ENCODE peak calls at places on chromosomes 3 and 15, in five cellular contexts. One of them, this sample, is unnamed.

GRCh38 chr3:182621435-182622240 is 171.7 kb upstream of the ATP11B start:
- DNase-seq in mammary epithelial cell: no peak
- DNase-seq in endothelial cell: no peak
- DNase-seq in anterior cingulate cortex: no peak
- DNase-seq in progenitor cell of endocrine pancreas: no peak
- DNase-seq in this sample: no peak

GRCh38 chr3:36972163-36972562 is 20.8 kb downstream of the EPM2AIP1 start:
- DNase-seq in endothelial cell: no peak
- DNase-seq in anterior cingulate cortex: no peak
- DNase-seq in progenitor cell of endocrine pancreas: no peak
- DNase-seq in mammary epithelial cell: no peak
- DNase-seq in this sample: no peak

GRCh38 chr3:168117059-168117458 is 21.3 kb upstream of the GOLIM4 start:
- DNase-seq in mammary epithelial cell: peak; percentile 79
- DNase-seq in anterior cingulate cortex: no peak
- DNase-seq in endothelial cell: no peak
- DNase-seq in progenitor cell of endocrine pancreas: no peak
- DNase-seq in this sample: no peak

GRCh38 chr15:23397779-23398178 is 43.2 kb downstream of the GOLGA8S start:
- DNase-seq in anterior cingulate cortex: no peak
- DNase-seq in mammary epithelial cell: no peak
- DNase-seq in endothelial cell: no peak
- DNase-seq in progenitor cell of endocrine pancreas: no peak
- DNase-seq in this sample: no peak

GRCh38 chr3:170270282-170270891 is 48.2 kb downstream of the PRKCI start:
- DNase-seq in progenitor cell of endocrine pancreas: no peak
- DNase-seq in anterior cingulate cortex: no peak
- DNase-seq in mammary epithelial cell: no peak
- DNase-seq in endothelial cell: no peak
- DNase-seq in this sample: no peak

GRCh38 chr3:177595789-177596188 is 398.5 kb upstream of the TBL1XR1 start:
- DNase-seq in endothelial cell: no peak
- DNase-seq in progenitor cell of endocrine pancreas: no peak
- DNase-seq in mammary epithelial cell: peak; percentile 80
- DNase-seq in anterior cingulate cortex: no peak
- DNase-seq in this sample: no peak

GRCh38 chr3:167493240-167493639 is 19.4 kb upstream of the SERPINI2 start:
- DNase-seq in anterior cingulate cortex: no peak
- DNase-seq in progenitor cell of endocrine pancreas: no peak
- DNase-seq in mammary epithelial cell: peak; percentile 2
- DNase-seq in endothelial cell: peak; percentile 31
- DNase-seq in this sample: no peak

GRCh38 chr3:4824948-4825325 is 154.3 kb upstream of the BHLHE40 start:
- DNase-seq in progenitor cell of endocrine pancreas: no peak
- DNase-seq in anterior cingulate cortex: no peak
- DNase-seq in mammary epithelial cell: peak; percentile 80
- DNase-seq in endothelial cell: no peak
- DNase-seq in this sample: peak; percentile 20

GRCh38 chr15:75195122-75195765 is 6.4 kb upstream of the C15orf39 start:
- DNase-seq in endothelial cell: peak; percentile 28
- DNase-seq in mammary epithelial cell: no peak
- DNase-seq in progenitor cell of endocrine pancreas: peak; percentile 49
- DNase-seq in anterior cingulate cortex: peak; percentile 52
- DNase-seq in this sample: no peak

GRCh38 chr15:40902605-40903561 is 8.6 kb downstream of the VPS18 start:
- DNase-seq in endothelial cell: no peak
- DNase-seq in mammary epithelial cell: peak; percentile 33
- DNase-seq in progenitor cell of endocrine pancreas: no peak
- DNase-seq in anterior cingulate cortex: peak; percentile 12
- DNase-seq in this sample: no peak

GRCh38 chr3:12782172-12782815 is 14.2 kb upstream of the CAND2 start:
- DNase-seq in progenitor cell of endocrine pancreas: no peak
- DNase-seq in mammary epithelial cell: no peak
- DNase-seq in anterior cingulate cortex: no peak
- DNase-seq in endothelial cell: no peak
- DNase-seq in this sample: no peak

GRCh38 chr15:26967719-26968269 is 3.2 kb upstream of the GABRG3 start:
- DNase-seq in progenitor cell of endocrine pancreas: peak; percentile 45
- DNase-seq in anterior cingulate cortex: no peak
- DNase-seq in mammary epithelial cell: no peak
- DNase-seq in endothelial cell: peak; percentile 63
- DNase-seq in this sample: no peak

GRCh38 chr15:101198031-101198430 is 53.8 kb downstream of the CHSY1 start:
- DNase-seq in endothelial cell: no peak
- DNase-seq in progenitor cell of endocrine pancreas: no peak
- DNase-seq in anterior cingulate cortex: no peak
- DNase-seq in mammary epithelial cell: no peak
- DNase-seq in this sample: no peak

GRCh38 chr15:63023351-63023945 is 19.1 kb upstream of the TPM1 start:
- DNase-seq in endothelial cell: no peak
- DNase-seq in progenitor cell of endocrine pancreas: no peak
- DNase-seq in anterior cingulate cortex: no peak
- DNase-seq in mammary epithelial cell: peak; percentile 63
- DNase-seq in this sample: no peak

GRCh38 chr15:68618339-68619302 is 39.8 kb downstream of the CORO2B start:
- DNase-seq in mammary epithelial cell: no peak
- DNase-seq in endothelial cell: no peak
- DNase-seq in anterior cingulate cortex: no peak
- DNase-seq in progenitor cell of endocrine pancreas: no peak
- DNase-seq in this sample: peak; percentile 73

GRCh38 chr15:88031461-88031860 is 225.1 kb downstream of the NTRK3 start:
- DNase-seq in endothelial cell: no peak
- DNase-seq in mammary epithelial cell: no peak
- DNase-seq in anterior cingulate cortex: no peak
- DNase-seq in progenitor cell of endocrine pancreas: no peak
- DNase-seq in this sample: no peak